ENCODE peak calls at places on chromosomes 2 and 18, in five cellular contexts. Q is stomach, X is suprapubic skin, E is ovary, H is SK-N-SH. P is an unnamed sample.

GRCh38 chr18:53375641-53376040 is 848.8 kb downstream of the MBD2 start:
- DNase-seq in Q (peak), E (no peak), H (no peak), X (no peak), P (no peak)

GRCh38 chr2:179186126-179186525 is 78.5 kb downstream of the SESTD1 start:
- DNase-seq in Q (no peak), X (no peak), E (no peak), H (no peak), P (no peak)

GRCh38 chr2:238381341-238382130 is 45.2 kb upstream of the ASB1 start:
- DNase-seq in E (no peak), Q (peak), H (no peak), X (no peak), P (no peak)

GRCh38 chr18:21187886-21188285 is 54.1 kb upstream of the GREB1L start:
- DNase-seq in H (no peak), X (no peak), Q (no peak), E (no peak), P (no peak)

GRCh38 chr2:217610411-217610814 is 392.4 kb downstream of the TNS1 start:
- DNase-seq in H (no peak), Q (peak), X (no peak), E (no peak), P (no peak)

GRCh38 chr2:3294066-3294465 is 83.6 kb downstream of the EIPR1 start:
- DNase-seq in Q (peak), H (peak), X (no peak), E (no peak), P (no peak)

GRCh38 chr2:202705446-202706020 is 70.8 kb downstream of the FAM117B start:
- DNase-seq in X (no peak), Q (no peak), H (no peak), E (no peak), P (no peak)

GRCh38 chr2:20223345-20224190 is 1.4 kb downstream of the SDC1 start:
- DNase-seq in E (peak), H (peak), Q (peak), X (no peak), P (no peak)

GRCh38 chr18:55324166-55324565 is 263.8 kb downstream of the TCF4 start:
- DNase-seq in X (no peak), H (no peak), Q (no peak), E (no peak), P (no peak)

GRCh38 chr2:173021939-173022371 is 53.7 kb upstream of the MAP3K20 start:
- DNase-seq in H (peak), Q (no peak), E (no peak), X (no peak), P (no peak)

GRCh38 chr2:200604571-200605255 is 18.9 kb downstream of the AOX1 start:
- DNase-seq in E (no peak), X (no peak), H (no peak), Q (no peak), P (no peak)

GRCh38 chr18:8844721-8845148 is 139.4 kb downstream of the MTCL1 start:
- DNase-seq in X (no peak), Q (no peak), H (peak), E (no peak), P (no peak)

GRCh38 chr2:83874712-83875430 is 584.2 kb downstream of the SUCLG1 start:
- DNase-seq in H (no peak), E (no peak), Q (no peak), X (no peak), P (no peak)

GRCh38 chr2:159737292-159737916 is 25.1 kb downstream of the MARCHF7 start:
- DNase-seq in E (no peak), H (no peak), X (no peak), Q (no peak), P (no peak)

GRCh38 chr2:109554758-109555157 is 59.0 kb downstream of the SEPTIN10 start:
- DNase-seq in H (no peak), X (no peak), Q (no peak), E (no peak), P (no peak)

GRCh38 chr2:226130192-226130591 is 669.4 kb downstream of the IRS1 start:
- DNase-seq in Q (no peak), H (no peak), X (no peak), E (no peak), P (no peak)

GRCh38 chr2:145027073-145027459 is 507.1 kb upstream of the ZEB2 start:
- DNase-seq in Q (no peak), X (no peak), H (no peak), E (no peak), P (no peak)

GRCh38 chr2:109487237-109487869 is 126.4 kb downstream of the SEPTIN10 start:
- DNase-seq in E (no peak), Q (no peak), X (no peak), H (no peak), P (no peak)

GRCh38 chr18:23342506-23342905 is 110.6 kb upstream of the RIOK3 start:
- DNase-seq in E (no peak), X (no peak), Q (no peak), H (no peak), P (no peak)

GRCh38 chr2:197191948-197192338 is 118.6 kb downstream of the ANKRD44 start:
- DNase-seq in X (no peak), Q (no peak), H (no peak), E (no peak), P (no peak)

GRCh38 chr2:74895031-74895425 is 61.1 kb downstream of the HK2 start:
- DNase-seq in H (no peak), Q (no peak), E (no peak), X (no peak), P (no peak)

GRCh38 chr2:52934354-52934898 is 833.2 kb upstream of the CHAC2 start:
- DNase-seq in X (no peak), E (no peak), H (no peak), Q (no peak), P (no peak)

DNA sequence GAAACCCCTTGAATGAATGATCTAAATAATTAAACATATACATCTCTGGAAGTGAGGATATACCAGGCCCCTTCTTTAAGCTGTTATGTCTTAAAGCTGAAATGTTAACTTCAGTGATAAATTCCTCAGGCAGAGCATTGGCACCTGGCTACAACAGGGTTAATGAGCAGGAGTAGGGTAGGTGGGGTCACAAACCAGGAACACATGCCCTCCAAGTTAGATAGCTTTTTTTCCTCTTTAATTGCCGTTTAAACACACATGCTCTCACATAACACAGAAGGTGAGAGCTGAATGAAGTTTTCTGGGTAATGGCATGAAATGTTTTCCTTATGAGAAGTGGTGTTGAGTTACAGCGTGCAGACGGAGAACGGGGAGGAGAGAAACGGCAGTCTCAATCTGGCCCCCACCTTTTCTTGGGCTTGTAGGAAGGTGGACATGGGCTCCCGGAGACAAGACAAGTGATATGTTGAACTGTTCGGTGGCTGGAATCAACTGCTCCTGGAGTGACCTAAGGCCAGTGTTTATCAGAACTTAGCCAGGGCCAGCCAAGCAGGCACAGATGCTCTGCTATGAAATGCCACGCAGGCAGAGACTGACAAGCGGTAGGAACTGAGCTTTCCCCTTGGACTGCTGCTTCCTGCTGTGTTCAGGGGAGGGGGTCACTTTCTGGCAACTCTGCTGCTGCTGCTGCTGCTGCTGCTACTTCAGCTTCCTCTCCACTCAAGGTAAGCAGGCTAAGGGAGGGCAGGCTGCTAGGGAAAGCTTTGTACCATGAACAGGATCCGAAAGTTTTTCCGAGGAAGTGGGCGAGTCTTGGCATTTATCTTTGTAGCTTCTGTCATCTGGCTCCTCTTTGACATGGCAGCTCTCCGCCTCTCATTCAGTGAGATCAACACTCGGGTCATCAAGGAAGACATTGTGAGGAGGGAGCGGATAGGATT is at the start of gene GALNT5:
- DNase-seq in X (no peak), Q (peak), E (no peak), H (no peak), P (no peak)
- H3K4me3 ChIP-seq in X (peak), Q (peak), E (peak), H (peak), P (peak)

GRCh38 chr18:74604366-74604765 is 6.7 kb downstream of the ZNF407 start:
- DNase-seq in Q (no peak), H (no peak), E (no peak), X (no peak), P (no peak)

GRCh38 chr18:74597662-74598349 is at the start of gene ZNF407:
- DNase-seq in H (peak), X (peak), E (peak), Q (peak), P (peak)

GRCh38 chr18:74595425-74595824 is 2.2 kb upstream of the ZNF407 start:
- DNase-seq in X (no peak), Q (no peak), E (no peak), H (no peak), P (no peak)

GRCh38 chr18:74596959-74597661 is 560 bp upstream of the ZNF407 start:
- DNase-seq in H (peak), X (peak), E (peak), Q (peak), P (peak)

DNA sequence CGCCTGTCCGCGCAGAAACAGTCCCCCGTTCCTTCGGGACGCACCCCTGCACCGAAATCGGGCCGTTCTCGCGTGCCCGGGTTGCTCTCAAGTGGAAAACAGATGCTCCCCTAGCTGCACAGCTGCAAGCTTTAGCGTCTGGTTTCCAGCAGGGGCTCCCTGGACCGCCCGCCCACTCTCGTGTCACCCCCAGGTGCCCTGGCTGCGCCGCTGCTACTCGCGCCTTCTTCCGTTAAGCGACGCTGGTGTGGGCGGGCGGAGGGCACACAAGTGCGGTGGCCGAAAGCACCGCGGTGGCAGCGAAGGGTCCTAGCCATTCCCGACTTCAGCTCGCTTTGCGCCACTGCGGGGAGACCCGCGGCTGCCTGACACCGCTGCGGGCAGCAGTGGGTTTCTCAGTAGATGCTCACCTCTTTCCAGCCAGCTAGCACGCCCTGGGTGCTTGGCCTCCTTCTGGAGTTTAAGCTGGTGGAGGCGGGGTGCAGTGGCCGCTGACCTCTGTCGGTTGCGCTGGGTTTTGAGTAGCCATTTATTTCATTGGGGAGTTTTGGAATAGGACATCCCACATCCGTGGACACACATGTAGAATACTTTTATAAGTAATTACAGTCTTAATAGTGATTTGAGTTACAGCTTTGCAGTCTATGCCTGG is 806 bp downstream of the ZNF407 start:
- DNase-seq in Q (peak), H (peak), X (peak), E (peak), P (no peak)
- TF ChIP-seq EP300 in Q (no peak), H (no peak), X (no peak), E (no peak), P (no peak)

DNA sequence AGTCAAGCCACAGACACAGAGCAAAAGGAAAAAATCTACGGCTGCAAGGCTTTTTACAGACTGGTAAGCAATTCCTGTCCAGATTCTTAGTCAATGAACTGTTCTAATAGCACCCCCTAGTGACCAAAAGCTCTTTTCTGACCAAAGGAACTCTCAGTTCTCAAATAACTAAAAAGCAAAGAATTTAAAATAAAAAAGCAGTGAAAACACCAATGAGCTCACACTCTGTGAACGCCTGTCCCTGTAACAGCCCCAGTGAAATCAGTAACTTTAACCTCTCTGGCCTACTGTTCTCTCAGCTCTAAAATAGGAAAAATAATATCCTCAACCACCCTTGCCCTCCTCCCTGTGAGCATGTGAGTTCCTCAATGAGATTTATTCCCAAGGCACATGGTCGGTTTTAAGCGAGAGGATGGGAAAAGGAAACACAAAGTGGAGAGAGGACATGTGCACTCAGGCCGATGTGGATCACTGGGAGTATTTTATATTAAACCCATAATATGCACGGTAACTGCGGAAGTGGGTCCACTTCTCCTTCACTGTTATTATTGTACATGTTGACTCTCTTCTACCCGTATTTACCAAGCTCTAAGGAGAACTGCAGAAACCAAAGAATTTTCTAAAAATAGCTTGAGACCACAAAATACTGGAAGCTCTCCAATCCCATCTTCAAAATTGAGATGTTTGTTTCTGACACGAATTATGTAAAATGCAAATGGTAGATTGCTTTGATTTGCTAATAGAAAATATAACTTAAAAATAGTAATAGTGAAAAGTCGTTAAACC is 128.5 kb downstream of the STK39 start:
- DNase-seq in E (peak), H (peak), X (no peak), Q (no peak), P (no peak)
- H3K27ac ChIP-seq in E (no peak), H (peak), X (no peak), Q (no peak), P (no peak)

GRCh38 chr2:219180961-219181360 is 2.9 kb downstream of the RETREG2 start:
- DNase-seq in E (peak), Q (no peak), X (no peak), H (no peak), P (no peak)

GRCh38 chr2:219177594-219178376 is at the start of gene RETREG2:
- DNase-seq in X (peak), E (peak), H (peak), Q (peak), P (peak)

GRCh38 chr2:219178377-219179175 is 501 bp downstream of the RETREG2 start:
- DNase-seq in H (peak), Q (peak), X (no peak), E (peak), P (peak)

GRCh38 chr2:219181531-219181930 is 3.5 kb downstream of the RETREG2 start:
- DNase-seq in X (no peak), H (no peak), Q (no peak), E (peak), P (no peak)

DNA sequence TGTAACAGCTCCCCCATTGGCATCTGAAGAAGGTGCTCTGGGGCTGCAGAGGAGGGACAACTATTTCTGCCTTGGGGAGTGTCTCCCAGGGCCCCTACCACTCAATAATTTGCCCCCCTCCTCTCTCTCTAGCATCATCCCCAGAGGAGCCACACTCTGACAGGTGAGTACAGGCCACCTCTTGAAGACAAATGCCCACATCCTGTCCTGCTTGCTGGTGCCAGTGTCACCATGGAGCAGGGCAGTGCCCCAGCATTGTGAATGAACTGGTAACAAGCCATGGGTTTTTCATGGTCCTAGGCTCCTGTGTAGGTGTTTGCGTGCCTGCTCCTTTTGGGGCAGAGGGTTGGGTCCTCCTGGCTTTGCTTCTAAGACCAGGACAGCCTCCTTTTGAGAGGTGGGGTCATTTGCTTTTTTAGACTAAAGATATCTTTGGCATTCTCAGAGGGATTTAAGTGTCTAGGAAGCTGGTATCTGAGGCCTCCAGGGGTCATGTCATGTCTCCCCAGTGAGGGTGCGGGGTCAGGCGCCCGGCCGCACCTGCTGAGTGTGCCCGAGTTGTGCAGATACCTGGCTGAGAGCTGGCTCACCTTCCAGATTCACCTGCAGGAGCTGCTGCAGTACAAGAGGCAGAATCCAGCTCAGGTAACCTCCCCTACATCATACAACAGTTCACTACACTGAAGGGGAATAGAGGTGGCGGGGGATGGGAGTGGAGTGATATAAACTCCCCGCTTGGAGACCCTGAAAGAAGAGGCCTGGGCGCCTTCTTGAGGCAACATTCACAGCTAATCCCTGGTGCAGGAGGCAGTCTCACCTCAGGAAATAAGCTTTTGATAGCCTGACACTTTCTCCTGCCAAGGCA is 1.8 kb downstream of the RETREG2 start:
- DNase-seq in E (peak), Q (no peak), X (no peak), H (no peak), P (no peak)
- H3K4me3 ChIP-seq in E (no peak), Q (no peak), X (peak), H (peak), P (no peak)